ENCODE peak calls at places on chromosome 18, in eight cellular contexts. Z is NCI-H2081; F is AG04450; S is GM12891; X is upper lobe of right lung; E is stimulated activated CD8-positive, alpha-beta memory T cell treated with anti-CD3 and anti-CD28 coated beads, Interleukin-2, amount 100 ng/mL, for 48 hours; M is cardiac muscle cell; L is stimulated activated CD4-positive, alpha-beta T cell treated with anti-CD3 and anti-CD28 coated beads, Interleukin-1b, Interleukin-23, amount 100 ng/mL, for 24 hours. I is an unnamed sample.

GRCh38 chr18:71799016-71799673 is 745.0 kb downstream of the CBLN2 start:
- DNase-seq in Z (no peak), F (peak), S (no peak), X (no peak), E (no peak), M (no peak), L (no peak), I (no peak)

GRCh38 chr18:31176531-31176930 is 13.9 kb upstream of the DSC1 start:
- DNase-seq in Z (no peak), F (no peak), S (no peak), X (no peak), E (no peak), M (no peak), L (no peak), I (no peak)

GRCh38 chr18:47975701-47976100 is 45.2 kb upstream of the SMAD2 start:
- DNase-seq in Z (no peak), F (no peak), S (no peak), X (no peak), E (no peak), M (no peak), L (no peak), I (no peak)

GRCh38 chr18:23627325-23627724 is 35.4 kb downstream of the ANKRD29 start:
- DNase-seq in Z (no peak), F (no peak), S (no peak), X (no peak), E (no peak), M (peak), L (no peak), I (peak)

GRCh38 chr18:77133920-77134496 is 1.4 kb upstream of the MBP start:
- DNase-seq in Z (peak), F (no peak), S (no peak), X (no peak), E (no peak), M (no peak), L (no peak), I (peak)

GRCh38 chr18:51183372-51184091 is 13.9 kb downstream of the MEX3C start:
- DNase-seq in Z (no peak), F (no peak), S (no peak), X (no peak), E (no peak), M (no peak), L (no peak), I (no peak)

GRCh38 chr18:30920757-30921156 is 121.8 kb downstream of the DSC3 start:
- DNase-seq in Z (no peak), F (no peak), S (no peak), X (no peak), E (no peak), M (no peak), L (no peak), I (no peak)

GRCh38 chr18:395481-396250 is 104.8 kb downstream of the COLEC12 start:
- DNase-seq in Z (peak), F (peak), S (no peak), X (no peak), E (no peak), M (peak), L (no peak), I (peak)

GRCh38 chr18:57649536-57650495 is 28.2 kb upstream of the NARS1 start:
- DNase-seq in Z (no peak), F (no peak), S (no peak), X (no peak), E (no peak), M (peak), L (no peak), I (peak)

GRCh38 chr18:70464343-70465114 is 175.7 kb downstream of the SOCS6 start:
- DNase-seq in Z (peak), F (no peak), S (peak), X (peak), E (no peak), M (peak), L (no peak), I (peak)

GRCh38 chr18:10119991-10120390 is 206.2 kb downstream of the VAPA start:
- DNase-seq in Z (no peak), F (no peak), S (no peak), X (no peak), E (no peak), M (no peak), L (no peak), I (no peak)

GRCh38 chr18:76537621-76538020 is 42.6 kb upstream of the ZNF516 start:
- DNase-seq in Z (no peak), F (no peak), S (no peak), X (no peak), E (no peak), M (no peak), L (no peak), I (no peak)

GRCh38 chr18:22368066-22368465 is 49.6 kb downstream of the CTAGE1 start:
- DNase-seq in Z (no peak), F (no peak), S (no peak), X (no peak), E (no peak), M (no peak), L (no peak), I (no peak)

GRCh38 chr18:77115461-77115907 is 17.1 kb downstream of the MBP start:
- DNase-seq in Z (no peak), F (no peak), S (no peak), X (no peak), E (no peak), M (no peak), L (no peak), I (no peak)

GRCh38 chr18:48785091-48785614 is 165.6 kb downstream of the SMAD7 start:
- DNase-seq in Z (no peak), F (no peak), S (peak), X (peak), E (no peak), M (no peak), L (no peak), I (no peak)

GRCh38 chr18:8858888-8859511 is 153.6 kb downstream of the MTCL1 start:
- DNase-seq in Z (no peak), F (peak), S (no peak), X (no peak), E (no peak), M (peak), L (no peak), I (peak)

GRCh38 chr18:23136326-23137092 is 1.2 kb downstream of the CABLES1 start:
- DNase-seq in Z (peak), F (no peak), S (peak), X (peak), E (peak), M (peak), L (no peak), I (peak)

GRCh38 chr18:23879966-23880565 is 134.5 kb upstream of the TTC39C start:
- DNase-seq in Z (no peak), F (no peak), S (no peak), X (no peak), E (no peak), M (no peak), L (no peak), I (no peak)

I was measured in lung microvascular endothelial cell.